ENCODE peak calls at places on chromosomes 7 and 10, in five cellular contexts. R is upper lobe of left lung; K is CD8-positive, alpha-beta T cell; S is suprapubic skin; N is naive thymus-derived CD4-positive, alpha-beta T cell. F is an unnamed sample. For H3K36me3, the result is how much of the 10 kb centered on the place peaks cover.

GRCh38 chr7:74482629-74483401 is 29.1 kb downstream of the GTF2IRD1 start:
- DNase-seq in R (no peak), K (no peak), S (no peak), N (no peak), F (no peak)

GRCh38 chr10:22103701-22104100 is 100.2 kb upstream of the DNAJC1 start:
- DNase-seq in R (no peak), K (no peak), S (no peak), N (peak), F (no peak)

GRCh38 chr7:80078159-80078731 is 56.4 kb upstream of the GNAI1 start:
- DNase-seq in R (no peak), K (no peak), S (no peak), N (peak), F (no peak)

GRCh38 chr10:119025776-119026175 is 3.7 kb upstream of the NANOS1 start:
- DNase-seq in R (no peak), K (no peak), S (no peak), N (no peak), F (no peak)

GRCh38 chr7:70703785-70704184 is 428.2 kb upstream of the GALNT17 start:
- DNase-seq in R (no peak), K (no peak), S (no peak), N (no peak), F (no peak)

GRCh38 chr7:24573554-24574338 is 494 bp downstream of the PALS2 start:
- DNase-seq in R (peak), K (peak), S (peak), N (peak), F (no peak)

GRCh38 chr10:122051609-122052385 is 62.8 kb downstream of the TACC2 start:
- DNase-seq in R (no peak), K (no peak), S (no peak), N (no peak), F (no peak)

GRCh38 chr7:140966561-140967234 is 42.0 kb upstream of the BRAF start:
- DNase-seq in R (no peak), K (no peak), S (no peak), N (no peak), F (no peak)

GRCh38 chr7:46486264-46487206 is 565.5 kb upstream of the IGFBP3 start:
- DNase-seq in R (no peak), K (no peak), S (peak), N (no peak), F (no peak)

GRCh38 chr10:96896884-96897589 is 64.9 kb downstream of the LCOR start:
- DNase-seq in R (no peak), K (no peak), S (no peak), N (no peak), F (no peak)

GRCh38 chr10:22253578-22253882 is 35.7 kb upstream of the EBLN1 start:
- DNase-seq in R (peak), K (peak), S (peak), N (peak), F (peak)

GRCh38 chr7:139659922-139660316 is 117.9 kb downstream of the HIPK2 start:
- DNase-seq in R (no peak), K (no peak), S (no peak), N (no peak), F (no peak)

GRCh38 chr7:145784809-145785780 is 331.5 kb upstream of the CNTNAP2 start:
- DNase-seq in R (no peak), K (no peak), S (no peak), N (no peak), F (no peak)

GRCh38 chr10:88408111-88408510 is 175.0 kb downstream of the RNLS start:
- DNase-seq in R (no peak), K (no peak), S (no peak), N (no peak), F (no peak)

GRCh38 chr10:7551891-7552731 is 114.7 kb downstream of the ITIH5 start:
- DNase-seq in R (no peak), K (no peak), S (no peak), N (no peak), F (no peak)

GRCh38 chr7:25025218-25025671 is 45.3 kb upstream of the OSBPL3 start:
- DNase-seq in R (no peak), K (no peak), S (no peak), N (no peak), F (no peak)

GRCh38 chr10:131770946-131771633 is 129.7 kb upstream of the PPP2R2D start:
- DNase-seq in R (no peak), K (no peak), S (no peak), N (no peak), F (no peak)

GRCh38 chr7:70113543-70113942 is 515.3 kb downstream of the AUTS2 start:
- DNase-seq in R (no peak), K (no peak), S (no peak), N (no peak), F (no peak)

GRCh38 chr10:85915245-85915846 is 451.2 kb downstream of the GRID1 start:
- DNase-seq in R (no peak), K (no peak), S (no peak), N (no peak), F (no peak)

GRCh38 chr7:2527505-2528464 is 8.2 kb downstream of the LFNG start:
- DNase-seq in R (no peak), K (peak), S (no peak), N (no peak), F (no peak)

GRCh38 chr7:66125052-66125694 is 10.5 kb downstream of the CRCP start:
- DNase-seq in R (no peak), K (no peak), S (no peak), N (peak), F (no peak)

GRCh38 chr10:120508393-120508792 is 51.4 kb downstream of the PLPP4 start:
- DNase-seq in R (no peak), K (no peak), S (no peak), N (no peak), F (no peak)

GRCh38 chr10:70272925-70273316 is 10.9 kb downstream of the NPFFR1 start:
- DNase-seq in R (no peak), K (no peak), S (peak), N (peak), F (no peak)

GRCh38 chr10:100805543-100806355 is 60.4 kb downstream of the PAX2 start:
- DNase-seq in R (no peak), K (no peak), S (peak), N (no peak), F (no peak)

GRCh38 chr10:62250594-62251198 is 17.9 kb downstream of the RTKN2 start:
- DNase-seq in R (no peak), K (no peak), S (no peak), N (no peak), F (no peak)

GRCh38 chr10:54703086-54703485 is 97.9 kb downstream of the PCDH15 start:
- DNase-seq in R (no peak), K (no peak), S (no peak), N (no peak), F (no peak)

GRCh38 chr7:21782996-21783395 is 162.7 kb downstream of the CDCA7L start:
- DNase-seq in R (no peak), K (no peak), S (no peak), N (no peak), F (no peak)

GRCh38 chr7:6030988-6031387 is at the start of gene ANKRD61:
- DNase-seq in R (no peak), K (no peak), S (no peak), N (no peak), F (no peak)

GRCh38 chr7:80312139-80312661 is 177.6 kb downstream of the GNAI1 start:
- DNase-seq in R (no peak), K (no peak), S (no peak), N (peak), F (no peak)

GRCh38 chr10:124477614-124478363 is 16.2 kb downstream of the LHPP start:
- DNase-seq in R (peak), K (no peak), S (no peak), N (no peak), F (no peak)

GRCh38 chr10:110903280-110904278 is 15.4 kb downstream of the BBIP1 start:
- DNase-seq in R (no peak), K (no peak), S (no peak), N (no peak), F (no peak)

GRCh38 chr10:110900983-110901382 is 18.0 kb downstream of the BBIP1 start:
- DNase-seq in R (no peak), K (no peak), S (no peak), N (no peak), F (no peak)

GRCh38 chr10:110898391-110898790 is 20.6 kb downstream of the BBIP1 start:
- DNase-seq in R (no peak), K (no peak), S (no peak), N (no peak), F (no peak)

GRCh38 chr10:110897184-110897583 is 21.8 kb downstream of the BBIP1 start:
- DNase-seq in R (no peak), K (no peak), S (no peak), N (no peak), F (no peak)

DNA sequence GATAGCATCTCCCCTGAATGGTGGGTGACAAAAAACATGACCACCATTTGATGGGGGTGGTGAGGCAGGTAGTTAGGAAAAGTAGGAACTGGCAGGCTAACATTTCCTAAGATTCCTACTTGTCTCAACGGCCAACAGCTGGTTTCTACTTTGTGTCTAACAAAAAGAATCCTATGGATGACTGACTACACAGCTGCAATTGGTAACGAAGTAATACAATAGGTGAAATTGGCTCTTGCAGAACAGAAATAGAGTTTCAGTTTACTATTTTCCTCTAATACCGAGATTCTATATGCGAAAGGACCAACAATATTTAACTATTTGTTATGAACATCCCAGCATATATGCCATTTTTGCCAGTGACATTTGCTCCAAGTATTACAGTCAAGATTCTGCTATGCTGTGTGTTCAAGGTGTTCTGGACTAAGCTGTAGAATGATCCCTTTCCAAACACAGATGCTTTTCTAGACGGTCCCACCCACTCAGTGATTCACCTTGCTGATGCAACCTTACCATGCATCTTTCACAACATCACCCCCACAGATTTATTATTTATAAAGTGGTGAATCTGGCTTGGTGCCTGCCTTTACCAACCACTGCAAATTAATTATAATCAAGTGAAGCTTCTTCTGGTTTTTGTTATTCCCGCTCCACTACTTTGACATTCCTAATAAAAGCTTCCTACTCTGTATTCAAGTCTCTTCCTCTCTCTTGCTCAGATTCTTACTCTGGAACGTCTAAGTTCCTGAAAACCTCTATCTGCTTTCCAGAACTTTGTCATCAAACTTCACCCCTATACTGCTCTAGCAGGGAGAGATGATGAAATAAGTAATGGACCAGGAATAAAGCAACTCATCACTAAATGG is 16.8 kb downstream of the BBIP1 start:
- DNase-seq in R (no peak), K (no peak), S (no peak), N (no peak), F (no peak)
- H3K36me3 ChIP-seq in R (under half), K (under half), S (under half), N (under half), F (under half)

DNA sequence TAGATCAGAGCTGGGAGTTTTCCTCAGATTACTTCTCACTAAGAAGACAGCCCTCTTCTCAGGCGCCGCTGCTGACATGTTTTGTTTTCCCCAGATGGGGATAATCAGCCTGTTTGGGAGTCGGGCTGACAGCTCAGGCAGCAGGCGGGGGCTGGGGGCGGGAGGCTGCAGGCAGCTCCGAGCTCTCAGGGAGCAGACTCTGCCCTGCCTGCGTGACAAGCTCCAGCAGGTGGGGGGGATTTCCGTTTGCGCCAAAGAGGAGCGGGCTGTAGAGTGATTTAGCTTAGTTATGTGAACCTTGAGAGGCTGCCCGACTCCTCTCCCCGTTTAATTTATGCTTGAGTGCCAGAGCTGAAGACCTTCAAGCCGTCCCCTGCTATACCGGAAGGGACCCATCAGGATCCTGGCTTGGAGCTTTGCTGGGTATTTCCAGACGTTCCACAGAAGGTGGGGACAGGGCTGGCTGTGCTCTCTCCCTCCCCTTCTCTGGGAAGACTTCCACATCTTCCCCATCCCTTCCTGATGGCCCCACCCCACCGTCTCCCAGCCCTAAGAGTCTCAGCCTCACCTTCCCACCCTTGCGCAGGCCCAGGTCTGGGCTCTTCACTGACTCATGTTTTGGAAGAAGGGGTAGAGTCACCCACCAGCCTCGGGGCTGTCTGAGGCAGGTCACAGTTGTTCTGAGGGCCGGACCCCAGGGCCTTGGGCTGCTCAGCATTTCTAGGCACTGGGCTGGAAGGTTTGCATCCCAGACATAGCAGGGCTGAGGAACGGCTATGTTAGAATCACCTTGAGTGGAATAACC is 24.7 kb upstream of the ADCYAP1R1 start:
- DNase-seq in R (no peak), K (no peak), S (no peak), N (no peak), F (no peak)
- H3K27ac ChIP-seq in R (no peak), K (no peak), S (no peak), N (no peak), F (no peak)

GRCh38 chr7:50791363-50791762 is 8.7 kb upstream of the GRB10 start:
- DNase-seq in R (no peak), K (no peak), S (no peak), N (no peak), F (no peak)

GRCh38 chr7:50792342-50793114 is 9.8 kb upstream of the GRB10 start:
- DNase-seq in R (peak), K (no peak), S (peak), N (peak), F (no peak)

GRCh38 chr7:50793115-50793946 is 10.6 kb upstream of the GRB10 start:
- DNase-seq in R (peak), K (no peak), S (peak), N (peak), F (no peak)

GRCh38 chr7:50793947-50794570 is 11.4 kb upstream of the GRB10 start:
- DNase-seq in R (no peak), K (no peak), S (no peak), N (no peak), F (no peak)

GRCh38 chr7:50791921-50792341 is 9.2 kb upstream of the GRB10 start:
- DNase-seq in R (no peak), K (no peak), S (no peak), N (no peak), F (no peak)
- H3K4me3 ChIP-seq in R (peak), K (peak), S (peak), N (no peak), F (peak)

GRCh38 chr10:77513783-77514331 is 123.8 kb downstream of the KCNMA1 start:
- DNase-seq in R (peak), K (no peak), S (no peak), N (no peak), F (no peak)
- H3K36me3 ChIP-seq in R (under half), K (under half), S (under half), N (under half), F (under half)